ENCODE peak calls at places on chromosomes 13 and 19, in four cellular contexts. One of them, this sample, is unnamed.

GRCh38 chr13:112800057-112800456 is 110.2 kb downstream of the ATP11A start:
- DNase-seq in OCI-LY7: no peak
- DNase-seq in PC-3: no peak
- DNase-seq in HCT116: no peak
- DNase-seq in this sample: no peak

GRCh38 chr13:83286737-83287136 is 595.5 kb downstream of the SLITRK1 start:
- DNase-seq in HCT116: no peak
- DNase-seq in OCI-LY7: no peak
- DNase-seq in PC-3: peak; percentile 48
- DNase-seq in this sample: peak; percentile 52

GRCh38 chr13:76890036-76890435 is 3.8 kb upstream of the KCTD12 start:
- DNase-seq in PC-3: peak; percentile 8
- DNase-seq in HCT116: no peak
- DNase-seq in OCI-LY7: no peak
- DNase-seq in this sample: peak; percentile 30

GRCh38 chr13:43755844-43756243 is 30.9 kb downstream of the ENOX1 start:
- DNase-seq in HCT116: no peak
- DNase-seq in OCI-LY7: no peak
- DNase-seq in PC-3: no peak
- DNase-seq in this sample: no peak

GRCh38 chr19:55391702-55392615 is 6.2 kb downstream of the RPL28 start:
- DNase-seq in PC-3: peak; percentile 46
- DNase-seq in OCI-LY7: no peak
- DNase-seq in HCT116: no peak
- DNase-seq in this sample: peak; percentile 66

GRCh38 chr13:112931028-112931934 is 37.7 kb upstream of the MCF2L start:
- DNase-seq in HCT116: peak; percentile 46
- DNase-seq in OCI-LY7: no peak
- DNase-seq in PC-3: peak; percentile 80
- DNase-seq in this sample: peak; percentile 81

GRCh38 chr19:43662487-43662886 is 7.5 kb downstream of the PLAUR start:
- DNase-seq in HCT116: no peak
- DNase-seq in PC-3: peak; percentile 16
- DNase-seq in OCI-LY7: no peak
- DNase-seq in this sample: peak; percentile 49

GRCh38 chr13:110108348-110109139 is 198.4 kb downstream of the COL4A1 start:
- DNase-seq in HCT116: peak; percentile 53
- DNase-seq in OCI-LY7: no peak
- DNase-seq in PC-3: peak; percentile 80
- DNase-seq in this sample: peak; percentile 94

GRCh38 chr19:49514151-49514550 is 1.7 kb downstream of the FCGRT start:
- DNase-seq in PC-3: no peak
- DNase-seq in HCT116: no peak
- DNase-seq in OCI-LY7: no peak
- DNase-seq in this sample: no peak

GRCh38 chr13:23427342-23428182 is 5.9 kb downstream of the SACS start:
- DNase-seq in HCT116: no peak
- DNase-seq in PC-3: peak; percentile 92
- DNase-seq in OCI-LY7: no peak
- DNase-seq in this sample: peak; percentile 91

GRCh38 chr13:32650705-32651311 is 64.6 kb downstream of the PDS5B start:
- DNase-seq in PC-3: peak; percentile 75
- DNase-seq in OCI-LY7: peak; percentile 75
- DNase-seq in HCT116: peak; percentile 43
- DNase-seq in this sample: peak; percentile 70

GRCh38 chr13:69198706-69199105 is 908.9 kb upstream of the ATXN8OS start:
- DNase-seq in HCT116: no peak
- DNase-seq in OCI-LY7: no peak
- DNase-seq in PC-3: no peak
- DNase-seq in this sample: no peak

GRCh38 chr13:114010401-114011101 is 36.7 kb upstream of the C13orf46 start:
- DNase-seq in PC-3: no peak
- DNase-seq in HCT116: no peak
- DNase-seq in OCI-LY7: no peak
- DNase-seq in this sample: no peak

GRCh38 chr19:5293607-5294089 is 47.0 kb downstream of the PTPRS start:
- DNase-seq in PC-3: peak; percentile 39
- DNase-seq in HCT116: no peak
- DNase-seq in OCI-LY7: no peak
- DNase-seq in this sample: peak; percentile 78

GRCh38 chr19:821976-822773 is 420 bp upstream of the PLPPR3 start:
- DNase-seq in OCI-LY7: no peak
- DNase-seq in HCT116: no peak
- DNase-seq in PC-3: no peak
- DNase-seq in this sample: no peak

GRCh38 chr13:26601669-26602068 is 44.2 kb downstream of the WASF3 start:
- DNase-seq in HCT116: no peak
- DNase-seq in PC-3: peak; percentile 52
- DNase-seq in OCI-LY7: peak; percentile 41
- DNase-seq in this sample: peak; percentile 69

DNA sequence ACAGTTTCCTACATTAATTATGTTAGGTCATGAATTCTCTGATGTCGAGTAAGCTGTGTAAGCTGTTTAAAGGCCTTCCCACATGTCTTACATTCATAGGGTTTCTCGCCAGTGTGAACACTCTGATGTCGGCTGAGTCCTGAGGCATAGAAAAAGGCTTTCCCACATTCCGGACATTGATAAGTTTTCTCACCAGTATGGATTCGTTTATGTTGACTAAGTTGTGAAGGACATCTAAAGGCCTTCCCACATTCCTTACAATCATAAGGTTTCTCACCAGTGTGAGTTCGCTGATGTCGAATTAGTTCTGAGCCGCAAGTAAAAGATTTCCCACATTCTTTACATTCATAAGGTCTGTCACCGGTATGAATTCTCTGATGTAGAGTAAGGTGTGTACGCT is 24.9 kb downstream of the ZNF850 start:
- DNase-seq in PC-3: no peak
- DNase-seq in HCT116: no peak
- DNase-seq in OCI-LY7: no peak
- DNase-seq in this sample: no peak
- H3K4me3 ChIP-seq in PC-3: no peak overlapping the region
- H3K4me3 ChIP-seq in HCT116: no peak overlapping the region
- H3K4me3 ChIP-seq in OCI-LY7: no peak overlapping the region
- H3K4me3 ChIP-seq in this sample: no peak overlapping the region

DNA sequence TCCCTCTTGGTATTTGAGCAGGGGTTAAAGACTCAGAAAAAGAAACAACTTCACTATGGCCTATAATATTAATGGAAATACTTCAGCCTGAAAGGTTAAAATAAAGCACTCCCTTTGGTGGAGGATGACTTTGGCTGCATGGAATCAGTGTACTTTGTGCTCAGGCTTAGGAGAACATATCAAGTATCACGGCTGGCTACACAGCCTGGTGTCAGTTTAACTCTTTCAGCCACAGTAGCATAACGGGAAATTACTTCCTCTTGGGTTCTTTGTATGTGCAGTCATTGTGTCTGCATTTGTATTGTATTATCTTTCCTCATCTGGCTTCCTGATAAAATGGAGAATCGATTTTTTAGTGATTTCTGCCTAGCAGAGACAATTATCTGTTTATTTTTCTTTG is 239.0 kb downstream of the GGACT start:
- DNase-seq in HCT116: no peak
- DNase-seq in OCI-LY7: no peak
- DNase-seq in PC-3: no peak
- DNase-seq in this sample: no peak
- TF ChIP-seq EZH2phosphoT487 in HCT116: no peak
- TF ChIP-seq EZH2phosphoT487 in OCI-LY7: no peak
- TF ChIP-seq EZH2phosphoT487 in PC-3: no peak
- TF ChIP-seq EZH2phosphoT487 in this sample: no peak

GRCh38 chr19:16013851-16014840 is 62.1 kb upstream of the TPM4 start:
- DNase-seq in PC-3: no peak
- DNase-seq in OCI-LY7: no peak
- DNase-seq in HCT116: no peak
- DNase-seq in this sample: no peak
- H3K4me2 ChIP-seq in PC-3: no peak overlapping the region
- H3K4me2 ChIP-seq in OCI-LY7: no peak overlapping the region
- H3K4me2 ChIP-seq in HCT116: no peak overlapping the region
- H3K4me2 ChIP-seq in this sample: no peak overlapping the region

GRCh38 chr19:45470147-45471081 is 2.6 kb downstream of the FOSB start:
- DNase-seq in HCT116: no peak
- DNase-seq in OCI-LY7: no peak
- DNase-seq in PC-3: peak; percentile 84
- DNase-seq in this sample: peak; percentile 90

GRCh38 chr19:45469835-45470146 is 2.0 kb downstream of the FOSB start:
- DNase-seq in OCI-LY7: peak; percentile 95
- DNase-seq in HCT116: no peak
- DNase-seq in PC-3: no peak
- DNase-seq in this sample: no peak

GRCh38 chr19:45468159-45468651 is 409 bp downstream of the FOSB start:
- DNase-seq in PC-3: no peak
- DNase-seq in HCT116: no peak
- DNase-seq in OCI-LY7: peak; percentile 49
- DNase-seq in this sample: peak; percentile 62

GRCh38 chr19:45468803-45469131 is 971 bp downstream of the FOSB start:
- DNase-seq in PC-3: no peak
- DNase-seq in OCI-LY7: no peak
- DNase-seq in HCT116: no peak
- DNase-seq in this sample: peak; percentile 87

GRCh38 chr19:45469132-45469834 is 1.5 kb downstream of the FOSB start:
- DNase-seq in PC-3: peak; percentile 91
- DNase-seq in OCI-LY7: peak; percentile 98
- DNase-seq in HCT116: peak; percentile 76
- DNase-seq in this sample: peak; percentile 98
- H3K4me3 ChIP-seq in PC-3: peak overlapping the region; percentile 79
- H3K4me3 ChIP-seq in OCI-LY7: peak overlapping the region; percentile 81
- H3K4me3 ChIP-seq in HCT116: peak overlapping the region; percentile 97
- H3K4me3 ChIP-seq in this sample: peak overlapping the region; percentile 96

DNA sequence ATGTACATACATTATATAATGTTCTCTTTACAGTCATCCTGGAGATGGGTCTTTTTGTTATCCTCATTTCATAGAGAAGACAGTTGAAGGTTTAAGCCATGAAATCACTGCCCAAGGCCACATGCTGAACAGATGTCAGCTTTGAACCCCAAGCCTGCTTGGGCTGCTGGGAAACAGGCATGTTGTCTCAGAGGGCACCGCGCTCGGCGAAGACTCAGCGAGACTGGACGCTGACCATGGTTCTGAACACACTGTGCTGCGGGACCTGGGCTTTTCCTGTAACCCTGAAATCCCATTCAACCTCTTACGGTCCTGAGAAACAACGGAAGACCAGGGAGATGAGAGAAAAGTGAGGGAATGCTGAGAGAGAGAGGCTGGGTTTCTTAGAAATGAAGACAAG is 27.3 kb downstream of the LRFN3 start:
- DNase-seq in PC-3: peak; percentile 28
- DNase-seq in HCT116: no peak
- DNase-seq in OCI-LY7: no peak
- DNase-seq in this sample: peak; percentile 74
- TF ChIP-seq EZH2phosphoT487 in PC-3: no peak
- TF ChIP-seq EZH2phosphoT487 in HCT116: no peak
- TF ChIP-seq EZH2phosphoT487 in OCI-LY7: no peak
- TF ChIP-seq EZH2phosphoT487 in this sample: no peak

DNA sequence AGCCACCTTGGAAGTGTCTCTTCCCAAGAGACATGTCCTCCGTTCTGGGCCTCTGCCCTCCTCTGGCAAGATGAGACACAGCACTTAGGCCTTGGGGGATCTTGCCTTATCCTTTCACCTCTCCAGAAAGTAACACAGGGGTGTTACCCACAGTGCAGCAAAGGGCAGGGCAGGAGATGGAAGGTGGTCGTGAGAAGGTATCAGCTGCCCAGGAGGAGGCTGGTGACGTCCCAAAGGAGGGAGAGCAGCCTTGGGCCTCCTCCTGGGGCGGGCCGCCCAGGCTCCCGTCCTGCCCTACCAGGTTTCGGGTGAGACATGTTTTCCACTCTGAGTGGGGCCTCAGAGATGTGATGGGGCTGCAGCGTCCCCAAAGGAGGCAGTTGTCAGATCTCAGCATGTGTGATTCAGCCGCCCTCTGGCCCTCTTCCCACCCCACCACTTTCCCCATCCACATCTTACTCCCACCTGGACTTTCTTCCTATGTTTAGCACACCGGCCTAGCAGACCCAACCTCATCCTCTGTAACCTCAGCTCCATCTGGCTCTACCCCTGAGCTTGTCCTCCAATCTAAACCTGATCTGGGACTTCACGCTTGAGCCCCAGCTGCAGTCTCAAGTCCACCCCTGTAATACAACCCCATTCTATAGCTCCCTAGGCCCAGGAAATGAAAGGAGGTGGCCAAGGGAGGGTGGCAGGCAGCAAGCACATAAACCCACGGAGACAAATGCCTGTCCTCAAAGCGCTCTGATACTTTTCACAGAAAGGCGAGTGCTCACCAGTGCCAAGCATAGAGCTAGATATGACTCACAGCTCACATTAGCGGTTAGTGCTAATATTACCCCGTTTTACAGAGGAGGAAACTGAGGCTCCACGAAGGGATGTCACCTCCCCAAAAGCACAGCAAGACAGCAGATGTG is 9.3 kb downstream of the POU2F2 start:
- DNase-seq in HCT116: no peak
- DNase-seq in OCI-LY7: peak; percentile 61
- DNase-seq in PC-3: no peak
- DNase-seq in this sample: no peak
- H3K4me2 ChIP-seq in HCT116: no peak overlapping the region
- H3K4me2 ChIP-seq in OCI-LY7: peak overlapping the region; percentile 61
- H3K4me2 ChIP-seq in PC-3: no peak overlapping the region
- H3K4me2 ChIP-seq in this sample: peak overlapping the region; percentile 70